ENCODE peak calls at places on chromosomes 13 and 19, in eight cellular contexts. S, U, A, B, J, F, P and E are unnamed samples.

GRCh38 chr13:41365636-41366035 is 54.6 kb downstream of the NAA16 start:
- DNase-seq in P (no peak), A (no peak), U (peak; percentile 16), F (no peak), J (no peak), S (no peak), B (no peak), E (no peak)

GRCh38 chr13:21010621-21011020 is 50.8 kb downstream of the LATS2 start:
- DNase-seq in B (no peak), P (no peak), S (no peak), F (peak; percentile 12), A (no peak), J (peak; percentile 11), U (no peak), E (no peak)

GRCh38 chr19:3061214-3062161 is 807 bp downstream of the TLE5 start:
- DNase-seq in F (peak; percentile 69), B (no peak), J (no peak), U (peak; percentile 34), S (peak; percentile 83), P (no peak), A (no peak), E (peak; percentile 31)

GRCh38 chr13:36919833-36920611 is at the start of gene SMAD9:
- DNase-seq in F (peak; percentile 36), B (peak; percentile 27), U (peak; percentile 73), P (peak; percentile 91), S (peak; percentile 84), A (peak; percentile 61), J (peak; percentile 33), E (peak; percentile 87)

GRCh38 chr13:66835040-66835628 is 395.0 kb downstream of the PCDH9 start:
- DNase-seq in B (no peak), J (no peak), S (peak; percentile 20), U (peak; percentile 66), A (peak; percentile 86), F (no peak), P (peak; percentile 95), E (peak; percentile 53)

GRCh38 chr13:98556968-98557591 is 19.8 kb downstream of the STK24 start:
- DNase-seq in A (no peak), U (no peak), B (no peak), F (no peak), S (no peak), P (no peak), J (no peak), E (no peak)

GRCh38 chr19:33557720-33558119 is 36.1 kb upstream of the PEPD start:
- DNase-seq in J (no peak), F (no peak), U (no peak), S (no peak), A (no peak), B (no peak), P (no peak), E (no peak)

GRCh38 chr13:98466634-98467236 is 110.2 kb downstream of the STK24 start:
- DNase-seq in F (peak; percentile 53), B (no peak), J (peak; percentile 29), A (no peak), U (peak; percentile 61), P (peak; percentile 64), S (no peak), E (peak; percentile 34)

GRCh38 chr19:15790096-15790495 is 2.6 kb downstream of the OR10H5 start:
- DNase-seq in U (no peak), F (no peak), B (no peak), J (no peak), S (no peak), A (no peak), P (no peak), E (peak; percentile 2)

GRCh38 chr19:35266149-35266903 is 2.4 kb upstream of the USF2 start:
- DNase-seq in B (no peak), S (peak; percentile 75), J (no peak), A (no peak), U (no peak), F (no peak), P (no peak), E (no peak)

GRCh38 chr13:109785892-109786450 is 412 bp downstream of the IRS2 start:
- DNase-seq in B (no peak), F (no peak), P (no peak), S (peak; percentile 88), U (peak; percentile 33), J (no peak), A (no peak), E (peak; percentile 48)

GRCh38 chr13:74751739-74752138 is 617.5 kb upstream of the KLF12 start:
- DNase-seq in U (no peak), P (peak; percentile 88), B (no peak), J (no peak), A (peak; percentile 71), S (no peak), F (no peak), E (peak; percentile 0)

GRCh38 chr13:112119192-112120030 is 52.5 kb downstream of the SOX1 start:
- DNase-seq in F (no peak), B (no peak), S (no peak), P (no peak), U (no peak), J (no peak), A (no peak), E (no peak)

GRCh38 chr13:113545931-113546516 is 38.5 kb upstream of the TFDP1 start:
- DNase-seq in S (peak; percentile 73), P (no peak), U (no peak), A (no peak), B (no peak), F (no peak), J (no peak), E (no peak)

GRCh38 chr13:52449323-52450011 is 967 bp downstream of the VPS36 start:
- DNase-seq in S (no peak), B (no peak), A (no peak), P (no peak), U (no peak), F (no peak), J (no peak), E (peak; percentile 25)

GRCh38 chr19:15412832-15413231 is 6.0 kb downstream of the AKAP8L start:
- DNase-seq in S (no peak), A (no peak), P (no peak), F (no peak), U (no peak), J (no peak), B (no peak), E (no peak)

GRCh38 chr13:31053896-31054295 is 107.8 kb downstream of the HSPH1 start:
- DNase-seq in J (no peak), A (no peak), F (no peak), B (no peak), P (no peak), U (no peak), S (no peak), E (no peak)

GRCh38 chr19:11435833-11436313 is 438 bp downstream of the PRKCSH start:
- DNase-seq in U (peak; percentile 32), S (peak; percentile 82), F (no peak), J (no peak), P (no peak), A (no peak), B (no peak), E (peak; percentile 57)

GRCh38 chr13:79402074-79402635 is 3.9 kb downstream of the RBM26 start:
- DNase-seq in U (no peak), S (no peak), J (no peak), B (no peak), P (no peak), A (no peak), F (no peak), E (no peak)

GRCh38 chr19:6983448-6983847 is 37.8 kb downstream of the MBD3L2B start:
- DNase-seq in S (no peak), B (no peak), F (no peak), U (no peak), J (no peak), P (no peak), A (no peak), E (no peak)